ENCODE peak calls at places on chromosomes 13 and 19, in five cellular contexts. Q is CD8-positive, alpha-beta memory T cell; Z is stimulated activated CD4-positive, alpha-beta T cell treated with anti-CD3 and anti-CD28 coated beads, Interleukin-1b, Interleukin-23, amount 100 ng/mL, for 1 hour; W is GM10248; E is NB4. I is an unnamed sample.
A peak's percentile ranks its signal among the peaks of the same experiment; 100 is the strongest.

GRCh38 chr19:17138937-17139598 is 63.5 kb downstream of the MYO9B start:
- DNase-seq in Q (no peak), Z (no peak), W (no peak), E (no peak), I (no peak)

GRCh38 chr13:25210842-25211241 is 38.8 kb upstream of the AMER2 start:
- DNase-seq in Q (no peak), Z (no peak), W (no peak), E (no peak), I (no peak)

GRCh38 chr19:39237200-39238184 is 7.3 kb downstream of the IFNL3 start:
- DNase-seq in Q (peak; percentile 63), Z (no peak), W (peak; percentile 79), E (peak; percentile 51), I (peak; percentile 42)

GRCh38 chr13:110887242-110887954 is 27.5 kb downstream of the ANKRD10 start:
- DNase-seq in Q (no peak), Z (no peak), W (no peak), E (no peak), I (no peak)

GRCh38 chr19:3982701-3983541 is 2.3 kb downstream of the EEF2 start:
- DNase-seq in Q (no peak), Z (no peak), W (no peak), E (peak; percentile 11), I (peak; percentile 5)

GRCh38 chr13:46179576-46180368 is 2.2 kb downstream of the LCP1 start:
- DNase-seq in Q (peak; percentile 86), Z (no peak), W (no peak), E (peak; percentile 94), I (no peak)

GRCh38 chr13:52411629-52412028 is 5.7 kb upstream of the THSD1 start:
- DNase-seq in Q (no peak), Z (no peak), W (no peak), E (no peak), I (no peak)

GRCh38 chr19:47036233-47036651 is 12.2 kb downstream of the TMEM160 start:
- DNase-seq in Q (peak; percentile 56), Z (no peak), W (no peak), E (peak; percentile 93), I (no peak)

GRCh38 chr13:47211106-47211505 is 314.3 kb upstream of the HTR2A start:
- DNase-seq in Q (no peak), Z (no peak), W (no peak), E (no peak), I (peak; percentile 15)

GRCh38 chr13:33345842-33346241 is 60.3 kb upstream of the STARD13 start:
- DNase-seq in Q (no peak), Z (no peak), W (no peak), E (no peak), I (no peak)

GRCh38 chr19:18441804-18442788 is 4.2 kb upstream of the ISYNA1 start:
- DNase-seq in Q (peak; percentile 76), Z (no peak), W (no peak), E (no peak), I (peak; percentile 39)

GRCh38 chr19:566403-566802 is 6.0 kb upstream of the BSG start:
- DNase-seq in Q (peak; percentile 42), Z (no peak), W (no peak), E (peak; percentile 97), I (no peak)

GRCh38 chr19:7917292-7918061 is 2.7 kb upstream of the SNAPC2 start:
- DNase-seq in Q (peak; percentile 72), Z (no peak), W (peak; percentile 58), E (peak; percentile 81), I (peak; percentile 84)

GRCh38 chr19:54160182-54160811 is 776 bp upstream of the LENG1 start:
- DNase-seq in Q (no peak), Z (no peak), W (no peak), E (peak; percentile 21), I (no peak)

GRCh38 chr13:48158915-48159314 is 64.0 kb upstream of the MED4 start:
- DNase-seq in Q (no peak), Z (no peak), W (no peak), E (peak; percentile 60), I (no peak)

GRCh38 chr19:18518639-18519038 is 3.2 kb downstream of the ELL start:
- DNase-seq in Q (no peak), Z (no peak), W (no peak), E (no peak), I (no peak)

GRCh38 chr13:107665926-107666458 is 549.3 kb downstream of the LIG4 start:
- DNase-seq in Q (no peak), Z (no peak), W (no peak), E (no peak), I (no peak)

GRCh38 chr19:15191982-15192381 is 8.8 kb downstream of the NOTCH3 start:
- DNase-seq in Q (no peak), Z (no peak), W (no peak), E (no peak), I (no peak)

GRCh38 chr19:18373407-18373891 is 12.5 kb upstream of the GDF15 start:
- DNase-seq in Q (no peak), Z (no peak), W (no peak), E (no peak), I (no peak)

GRCh38 chr19:3534375-3535234 is 4.4 kb upstream of the TEKTIP1 start:
- DNase-seq in Q (no peak), Z (no peak), W (no peak), E (no peak), I (no peak)

GRCh38 chr13:75785130-75785529 is 149.0 kb downstream of the LMO7 start:
- DNase-seq in Q (no peak), Z (no peak), W (no peak), E (no peak), I (no peak)

GRCh38 chr13:89726690-89727435 is 1620.6 kb upstream of the MIR17HG start:
- DNase-seq in Q (no peak), Z (no peak), W (no peak), E (no peak), I (no peak)

GRCh38 chr13:108961542-108962125 is 332.2 kb downstream of the MYO16 start:
- DNase-seq in Q (no peak), Z (no peak), W (peak; percentile 49), E (peak; percentile 83), I (peak; percentile 59)

GRCh38 chr19:32691952-32692726 is 518 bp downstream of the NUDT19 start:
- DNase-seq in Q (peak; percentile 68), Z (no peak), W (peak; percentile 79), E (peak; percentile 80), I (peak; percentile 75)

GRCh38 chr19:15452111-15453047 is 2.6 kb upstream of the WIZ start:
- DNase-seq in Q (no peak), Z (no peak), W (no peak), E (peak; percentile 45), I (peak; percentile 94)

GRCh38 chr19:49851456-49852259 is 699 bp downstream of the PTOV1 start:
- DNase-seq in Q (peak; percentile 60), Z (no peak), W (peak; percentile 50), E (no peak), I (peak; percentile 83)

GRCh38 chr13:44271915-44272341 is 101.7 kb upstream of the SERP2 start:
- DNase-seq in Q (no peak), Z (no peak), W (no peak), E (no peak), I (no peak)

GRCh38 chr19:23460656-23461055 is 65.4 kb upstream of the ZNF91 start:
- DNase-seq in Q (no peak), Z (no peak), W (no peak), E (no peak), I (no peak)

GRCh38 chr19:16702123-16702522 is 17.5 kb upstream of the NWD1 start:
- DNase-seq in Q (no peak), Z (no peak), W (no peak), E (peak; percentile 40), I (no peak)

GRCh38 chr13:43732726-43733125 is 54.0 kb downstream of the ENOX1 start:
- DNase-seq in Q (no peak), Z (no peak), W (no peak), E (no peak), I (no peak)

GRCh38 chr13:54682184-54682583 is 1653.6 kb downstream of the OLFM4 start:
- DNase-seq in Q (no peak), Z (no peak), W (no peak), E (no peak), I (no peak)